ENCODE peak calls at places on chromosomes 11 and 22, in six cellular contexts. L is H1, D is neuronal stem cell, Y is IMR-90, E is mesenchymal stem cell, M is trophoblast cell. R is an unnamed sample. For H3K4me1, the result is how much of the 10 kb centered on the place peaks cover.

GRCh38 chr11:63641727-63642126 is 27.5 kb upstream of the PLAAT3 start:
- DNase-seq in D (no peak), Y (peak), M (no peak), E (no peak), L (no peak), R (no peak)

GRCh38 chr22:43066844-43067385 is 22.3 kb downstream of the TTLL1 start:
- DNase-seq in L (no peak), D (no peak), Y (peak), M (no peak), E (peak), R (no peak)

GRCh38 chr11:40384991-40385390 is 1074.5 kb downstream of the LRRC4C start:
- DNase-seq in Y (peak), M (no peak), D (no peak), L (no peak), E (peak), R (no peak)

GRCh38 chr11:60978546-60979380 is 7.3 kb downstream of the CD6 start:
- DNase-seq in E (no peak), L (no peak), D (no peak), Y (no peak), M (peak), R (no peak)

GRCh38 chr11:90438069-90438468 is 215.2 kb upstream of the CHORDC1 start:
- DNase-seq in E (no peak), Y (no peak), L (no peak), M (no peak), D (no peak), R (no peak)

GRCh38 chr11:102886999-102887398 is 12.2 kb upstream of the MMP12 start:
- DNase-seq in M (no peak), L (no peak), E (no peak), D (no peak), Y (no peak), R (no peak)

GRCh38 chr11:46920709-46921108 is 2.4 kb upstream of the LRP4 start:
- DNase-seq in Y (peak), M (peak), D (no peak), E (peak), L (no peak), R (no peak)

GRCh38 chr22:19120829-19121630 is 1.2 kb downstream of the DGCR2 start:
- DNase-seq in L (no peak), D (no peak), E (peak), Y (peak), M (peak), R (peak)

GRCh38 chr11:32431657-32432056 is 3.7 kb downstream of the WT1 start:
- DNase-seq in D (no peak), E (no peak), Y (no peak), M (no peak), L (no peak), R (no peak)

GRCh38 chr11:27158763-27159679 is 118.4 kb downstream of the BBOX1 start:
- DNase-seq in M (peak), L (peak), Y (peak), D (peak), E (peak), R (peak)

GRCh38 chr11:117730256-117730800 is 66.7 kb downstream of the DSCAML1 start:
- DNase-seq in M (peak), Y (no peak), L (no peak), E (peak), D (no peak), R (no peak)

GRCh38 chr11:117795726-117796455 is 1.1 kb downstream of the DSCAML1 start:
- DNase-seq in L (no peak), D (no peak), E (no peak), M (no peak), Y (no peak), R (peak)

GRCh38 chr11:3807856-3808845 is at the start of gene PGAP2:
- DNase-seq in Y (peak), D (peak), M (peak), L (peak), E (peak), R (peak)

GRCh38 chr11:61652135-61652534 is 28.1 kb upstream of the DAGLA start:
- DNase-seq in M (no peak), Y (no peak), D (no peak), L (no peak), E (no peak), R (no peak)

GRCh38 chr11:34679681-34680080 is 58.8 kb downstream of the EHF start:
- DNase-seq in M (no peak), Y (no peak), D (no peak), E (no peak), L (no peak), R (no peak)

GRCh38 chr22:50165438-50166123 is 5.0 kb upstream of the PANX2 start:
- DNase-seq in Y (no peak), L (no peak), M (no peak), D (no peak), E (no peak), R (no peak)

GRCh38 chr11:120115272-120116000 is 22.5 kb downstream of the TRIM29 start:
- DNase-seq in E (no peak), L (no peak), D (no peak), Y (no peak), M (no peak), R (no peak)

GRCh38 chr11:119100960-119101349 is 698 bp downstream of the DPAGT1 start:
- DNase-seq in L (no peak), E (no peak), D (no peak), M (no peak), Y (no peak), R (no peak)

GRCh38 chr11:119101367-119101758 is 290 bp downstream of the DPAGT1 start:
- DNase-seq in E (no peak), D (no peak), Y (no peak), M (no peak), L (no peak), R (peak)

GRCh38 chr11:119100246-119100959 is 1.2 kb downstream of the DPAGT1 start:
- DNase-seq in Y (peak), M (peak), E (peak), L (no peak), D (no peak), R (no peak)

GRCh38 chr11:119103793-119104192 is 2.1 kb upstream of the DPAGT1 start:
- DNase-seq in D (no peak), M (no peak), E (no peak), L (no peak), Y (no peak), R (no peak)

DNA sequence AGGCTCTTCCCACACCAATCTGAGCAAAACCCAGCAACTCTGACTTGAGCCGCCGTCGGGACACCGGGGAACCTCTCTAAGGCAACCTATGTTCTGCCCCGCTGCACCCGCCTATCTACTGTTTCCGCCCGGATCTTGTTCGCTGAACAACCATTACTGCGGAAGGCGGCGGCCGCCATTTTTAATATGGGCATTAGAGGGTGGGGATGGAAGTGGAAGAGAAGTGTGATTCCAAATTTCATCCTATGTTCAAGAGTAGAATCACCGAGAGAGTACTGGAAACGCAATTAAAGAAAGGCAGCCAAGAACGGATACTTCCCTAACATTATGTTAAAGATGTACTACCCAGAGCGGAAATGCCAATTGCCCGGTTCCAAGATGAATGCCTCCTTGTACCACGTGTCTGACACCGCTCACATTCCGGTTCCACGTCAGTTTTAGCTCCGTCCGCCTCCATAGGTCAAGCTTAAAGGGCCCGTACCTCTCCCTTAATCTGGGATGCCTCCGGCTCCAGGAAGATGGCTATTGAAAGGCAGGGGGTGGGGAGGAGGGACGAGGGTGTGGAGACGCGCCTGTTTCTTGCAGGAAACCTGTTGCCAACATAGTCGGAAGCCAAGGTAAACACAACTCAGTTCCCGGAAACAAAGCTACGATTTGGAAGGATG is at the start of gene DPAGT1:
- DNase-seq in E (peak), M (peak), Y (peak), D (peak), L (peak), R (peak)
- H3K18ac ChIP-seq in E (peak), M (peak), Y (peak), D (peak), L (peak), R (peak)

GRCh38 chr11:68714047-68714856 is 29.9 kb downstream of the GAL start:
- DNase-seq in L (no peak), Y (no peak), D (no peak), E (no peak), M (no peak), R (no peak)
- H3K14ac ChIP-seq in L (no peak), Y (no peak), D (no peak), E (no peak), M (no peak), R (no peak)

GRCh38 chr22:23079240-23079768 is 9.0 kb downstream of the GNAZ start:
- DNase-seq in L (no peak), E (no peak), D (no peak), M (no peak), Y (no peak), R (no peak)

GRCh38 chr22:23079814-23080521 is 9.6 kb downstream of the GNAZ start:
- DNase-seq in Y (no peak), M (no peak), L (no peak), D (no peak), E (no peak), R (no peak)

GRCh38 chr22:23076896-23077572 is 6.7 kb downstream of the GNAZ start:
- DNase-seq in M (no peak), Y (no peak), E (no peak), D (no peak), L (no peak), R (no peak)

GRCh38 chr22:23077627-23078461 is 7.5 kb downstream of the GNAZ start:
- DNase-seq in E (no peak), L (no peak), D (no peak), M (peak), Y (no peak), R (no peak)

GRCh38 chr22:23078462-23078787 is 8.1 kb downstream of the GNAZ start:
- DNase-seq in E (no peak), D (no peak), Y (no peak), M (no peak), L (no peak), R (no peak)
- H3K4me1 ChIP-seq in E (under half), D (under half), Y (under half), M (under half), L (under half), R (under half)

GRCh38 chr11:128187829-128188228 is 399.5 kb downstream of the ETS1 start:
- DNase-seq in M (no peak), L (no peak), D (no peak), Y (peak), E (no peak), R (no peak)
- H3K18ac ChIP-seq in M (no peak), L (no peak), D (no peak), Y (no peak), E (no peak), R (no peak)

DNA sequence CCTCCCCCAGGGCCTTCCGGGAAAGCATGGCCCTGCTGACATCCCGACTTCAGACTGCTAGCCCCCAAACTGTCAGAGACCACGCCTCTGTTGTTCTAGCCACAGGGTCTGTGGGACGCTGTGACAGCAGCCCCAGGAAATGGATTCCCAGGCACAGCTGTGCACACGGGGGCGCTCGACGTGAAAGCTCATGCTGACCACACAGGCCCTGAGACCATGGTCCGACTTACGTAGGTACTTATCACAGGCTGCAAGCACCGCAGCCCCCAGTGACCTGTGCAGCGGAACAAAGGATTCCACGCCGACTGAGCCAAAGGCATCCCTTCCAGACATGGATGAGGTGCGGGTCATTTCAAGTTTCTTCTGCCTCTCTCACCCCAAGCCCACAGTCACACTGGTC is 150.6 kb downstream of the CTTN start:
- DNase-seq in D (no peak), Y (no peak), L (no peak), E (no peak), M (no peak), R (no peak)
- H3K14ac ChIP-seq in D (no peak), Y (no peak), L (no peak), E (no peak), M (no peak), R (no peak)

GRCh38 chr22:27802389-27803079 is 978 bp upstream of the MN1 start:
- DNase-seq in M (no peak), L (no peak), E (no peak), Y (no peak), D (no peak), R (no peak)

GRCh38 chr22:27799334-27800249 is 2.0 kb downstream of the MN1 start:
- DNase-seq in M (no peak), E (peak), Y (no peak), L (no peak), D (no peak), R (peak)

GRCh38 chr22:27800250-27801131 is 1.1 kb downstream of the MN1 start:
- DNase-seq in D (peak), E (peak), L (no peak), M (no peak), Y (no peak), R (no peak)

GRCh38 chr22:27801616-27802388 is at the start of gene MN1:
- DNase-seq in L (no peak), Y (peak), E (peak), M (no peak), D (peak), R (peak)

DNA sequence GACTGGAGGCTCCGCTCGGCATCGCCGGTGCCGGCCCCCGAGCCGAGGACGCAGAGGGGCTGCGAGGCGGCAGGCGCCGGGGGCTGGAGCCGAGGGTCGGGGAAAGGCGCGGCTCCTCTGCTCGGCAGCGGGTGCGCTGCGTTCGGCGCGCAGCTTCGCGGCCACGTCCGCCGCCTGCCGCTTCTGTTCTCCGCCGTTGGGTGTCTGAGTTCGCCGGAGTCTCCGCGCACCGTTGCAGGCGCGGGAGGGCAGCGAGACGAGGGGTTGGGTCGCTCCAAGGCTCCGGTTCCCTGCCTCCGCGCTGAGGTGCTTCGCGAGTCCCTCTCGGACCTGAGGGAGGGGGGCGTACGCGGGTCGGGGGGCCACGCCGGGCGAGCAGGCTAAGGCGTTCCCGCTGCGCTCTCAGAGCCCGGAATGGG is 350 bp downstream of the MN1 start:
- DNase-seq in Y (peak), E (peak), D (peak), M (peak), L (no peak), R (peak)
- H3K4me1 ChIP-seq in Y (under half), E (under half), D (under half), M (under half), L (under half), R (under half)

GRCh38 chr11:17208257-17208999 is 642 bp upstream of the PIK3C2A start:
- DNase-seq in M (peak), D (peak), E (peak), Y (peak), L (peak), R (peak)
- H3K18ac ChIP-seq in M (peak), D (peak), E (peak), Y (peak), L (peak), R (peak)

GRCh38 chr22:33105501-33105911 is 47.3 kb upstream of the SYN3 start:
- DNase-seq in D (no peak), Y (peak), M (peak), E (peak), L (no peak), R (no peak)
- H3K14ac ChIP-seq in D (no peak), Y (no peak), M (no peak), E (no peak), L (no peak), R (no peak)